ENCODE peak calls at places on chromosomes 3 and 15, in seven cellular contexts. N is HCT116, I is A673, U is retinal pigment epithelial cell, Z is right atrium auricular region, M is choroid plexus epithelial cell, Y is IMR-90. X is an unnamed sample.

GRCh38 chr3:172760406-172760805 is 9.9 kb downstream of the ECT2 start:
- DNase-seq in N (no peak), I (no peak), U (no peak), Z (no peak), M (peak; percentile 87), Y (peak; percentile 66), X (no peak)

GRCh38 chr3:177523991-177524438 is 326.7 kb upstream of the TBL1XR1 start:
- DNase-seq in N (no peak), I (no peak), U (no peak), Z (no peak), M (peak; percentile 59), Y (peak; percentile 74), X (no peak)

GRCh38 chr3:103909395-103909794 is 1457.3 kb upstream of the ALCAM start:
- DNase-seq in N (no peak), I (no peak), U (no peak), Z (no peak), M (no peak), Y (no peak), X (no peak)

GRCh38 chr15:64686130-64686735 is 89.2 kb downstream of the RBPMS2 start:
- DNase-seq in N (peak; percentile 19), I (peak; percentile 66), U (no peak), Z (no peak), M (peak; percentile 79), Y (peak; percentile 63), X (no peak)

GRCh38 chr15:34654625-34655024 is 71.2 kb upstream of the GOLGA8B start:
- DNase-seq in N (no peak), I (no peak), U (no peak), Z (no peak), M (no peak), Y (no peak), X (no peak)

GRCh38 chr15:69467636-69468035 is 15.0 kb downstream of the RPLP1 start:
- DNase-seq in N (no peak), I (no peak), U (no peak), Z (peak; percentile 53), M (no peak), Y (no peak), X (no peak)

GRCh38 chr3:128616516-128617269 is 33.9 kb downstream of the RPN1 start:
- DNase-seq in N (no peak), I (no peak), U (no peak), Z (no peak), M (no peak), Y (no peak), X (no peak)

GRCh38 chr15:54816406-54816805 is 380.3 kb downstream of the RSL24D1 start:
- DNase-seq in N (no peak), I (no peak), U (no peak), Z (no peak), M (no peak), Y (no peak), X (no peak)

GRCh38 chr15:96703087-96703486 is 372.6 kb downstream of the NR2F2 start:
- DNase-seq in N (no peak), I (no peak), U (no peak), Z (no peak), M (no peak), Y (no peak), X (no peak)

GRCh38 chr3:13177236-13177635 is 104.0 kb upstream of the IQSEC1 start:
- DNase-seq in N (no peak), I (no peak), U (no peak), Z (no peak), M (no peak), Y (no peak), X (no peak)

GRCh38 chr3:13539671-13540070 is 9.3 kb upstream of the FBLN2 start:
- DNase-seq in N (no peak), I (no peak), U (no peak), Z (no peak), M (peak; percentile 29), Y (peak; percentile 50), X (no peak)

GRCh38 chr3:65483475-65483874 is 555.2 kb downstream of the MAGI1 start:
- DNase-seq in N (no peak), I (no peak), U (no peak), Z (peak; percentile 65), M (peak; percentile 53), Y (no peak), X (no peak)

GRCh38 chr3:42179110-42179725 is 86.8 kb downstream of the CCK start:
- DNase-seq in N (peak; percentile 85), I (peak; percentile 77), U (peak; percentile 62), Z (peak; percentile 73), M (peak; percentile 93), Y (peak; percentile 93), X (no peak)

GRCh38 chr3:23303601-23304217 is 100.6 kb downstream of the UBE2E2 start:
- DNase-seq in N (no peak), I (no peak), U (no peak), Z (no peak), M (no peak), Y (no peak), X (no peak)

GRCh38 chr3:82100378-82100777 is 338.9 kb upstream of the GBE1 start:
- DNase-seq in N (no peak), I (no peak), U (peak; percentile 82), Z (no peak), M (no peak), Y (peak; percentile 2), X (no peak)

GRCh38 chr3:195096053-195096452 is 174.9 kb downstream of the XXYLT1 start:
- DNase-seq in N (no peak), I (no peak), U (no peak), Z (no peak), M (no peak), Y (no peak), X (no peak)

GRCh38 chr3:114435733-114436132 is 141.9 kb downstream of the TIGIT start:
- DNase-seq in N (no peak), I (peak; percentile 46), U (no peak), Z (no peak), M (peak; percentile 66), Y (peak; percentile 51), X (no peak)

GRCh38 chr3:38588995-38589937 is 60.2 kb downstream of the SCN5A start:
- DNase-seq in N (no peak), I (no peak), U (no peak), Z (peak; percentile 38), M (no peak), Y (no peak), X (peak; percentile 3)

GRCh38 chr3:63661242-63661641 is 8.8 kb downstream of the SNTN start:
- DNase-seq in N (no peak), I (peak; percentile 23), U (no peak), Z (no peak), M (peak; percentile 35), Y (no peak), X (no peak)

GRCh38 chr3:106514431-106514830 is 645.6 kb upstream of the CBLB start:
- DNase-seq in N (no peak), I (peak; percentile 46), U (no peak), Z (no peak), M (no peak), Y (no peak), X (no peak)

GRCh38 chr3:191882289-191882688 is 421.3 kb downstream of the PYDC2 start:
- DNase-seq in N (no peak), I (no peak), U (peak; percentile 61), Z (no peak), M (peak; percentile 4), Y (no peak), X (no peak)

DNA sequence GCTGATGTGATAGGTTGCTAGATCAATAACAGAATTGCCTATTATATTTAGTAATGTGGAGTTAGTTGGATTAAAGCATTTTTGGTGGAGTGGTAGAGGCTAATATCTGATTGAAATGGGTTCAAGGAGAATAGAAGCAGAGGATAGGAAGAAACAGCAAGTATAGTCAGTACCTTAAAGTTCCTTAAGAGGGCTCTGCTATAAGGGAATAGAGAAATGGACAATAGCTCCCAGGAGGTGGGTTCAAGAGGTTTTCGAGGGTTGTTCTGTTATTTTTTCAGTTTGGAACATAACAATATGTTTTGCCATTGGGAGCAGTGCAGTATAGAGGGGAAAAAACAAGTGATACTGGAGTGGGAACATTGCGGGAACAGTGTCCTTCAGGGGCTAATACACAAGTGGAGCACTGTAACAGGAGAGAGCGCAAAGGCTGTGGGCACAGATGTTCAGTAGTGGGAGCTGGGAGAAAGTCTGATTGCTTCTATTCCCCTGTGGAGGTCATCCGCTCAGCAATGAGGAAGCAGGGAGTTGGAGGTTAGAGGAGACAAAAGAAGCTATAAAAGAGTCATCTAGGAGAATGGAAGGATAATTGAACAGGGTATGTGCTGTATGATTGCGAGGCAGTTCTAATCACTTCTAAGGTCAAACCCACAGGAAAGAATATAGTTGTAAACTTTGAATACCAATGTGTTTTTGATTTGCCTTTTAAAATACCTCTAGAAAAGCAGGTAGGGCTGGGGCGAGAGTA is 3.3 kb downstream of the MRPS11 start:
- DNase-seq in N (no peak), I (no peak), U (no peak), Z (no peak), M (no peak), Y (no peak), X (no peak)
- TF ChIP-seq CTCF in N (peak; percentile 10), I (peak; percentile 10), U (peak; percentile 9), Z (no peak), M (peak; percentile 32), Y (no peak), X (no peak)

GRCh38 chr15:56600380-56600779 is 132.9 kb downstream of the ZNF280D start:
- DNase-seq in N (no peak), I (no peak), U (no peak), Z (no peak), M (no peak), Y (no peak), X (no peak)
- TF ChIP-seq CTCF in N (no peak), I (no peak), U (no peak), Z (no peak), M (no peak), Y (no peak), X (no peak)

GRCh38 chr15:78415284-78415683 is 22.7 kb upstream of the IREB2 start:
- DNase-seq in N (peak; percentile 28), I (peak; percentile 59), U (no peak), Z (no peak), M (peak; percentile 67), Y (no peak), X (no peak)
- TF ChIP-seq CTCF in N (peak; percentile 24), I (peak; percentile 57), U (peak; percentile 60), Z (no peak), M (peak; percentile 66), Y (peak; percentile 38), X (no peak)

GRCh38 chr3:125051715-125052581 is 3.8 kb downstream of the HEG1 start:
- DNase-seq in N (no peak), I (peak; percentile 91), U (no peak), Z (peak; percentile 87), M (peak; percentile 78), Y (peak; percentile 91), X (peak; percentile 28)

GRCh38 chr3:125055165-125055912 is 458 bp downstream of the HEG1 start:
- DNase-seq in N (no peak), I (peak; percentile 46), U (no peak), Z (no peak), M (no peak), Y (peak; percentile 20), X (peak; percentile 28)

GRCh38 chr3:125054436-125055164 is 1.2 kb downstream of the HEG1 start:
- DNase-seq in N (no peak), I (peak; percentile 63), U (no peak), Z (no peak), M (peak; percentile 71), Y (peak; percentile 68), X (no peak)

GRCh38 chr3:125052671-125053303 is 3.0 kb downstream of the HEG1 start:
- DNase-seq in N (no peak), I (peak; percentile 81), U (no peak), Z (no peak), M (peak; percentile 84), Y (peak; percentile 92), X (no peak)

DNA sequence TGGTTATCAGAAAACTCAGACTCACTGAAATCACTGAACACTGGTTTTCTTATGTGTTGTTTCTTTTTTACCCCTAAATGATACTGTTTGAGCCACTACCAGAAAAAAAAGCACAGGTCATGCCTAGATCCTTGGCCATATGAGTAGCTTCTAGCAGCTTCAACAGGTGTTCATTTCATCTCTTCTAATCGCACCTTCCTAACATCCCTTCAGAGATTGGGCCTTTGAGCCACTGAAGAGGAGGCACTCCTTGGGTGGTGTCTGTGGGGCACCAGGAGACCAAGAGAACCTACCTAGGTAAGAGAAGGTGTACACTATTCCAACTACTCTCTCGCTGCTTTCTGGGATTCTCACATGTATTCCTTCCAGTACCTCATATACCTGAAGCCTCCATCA is 2.5 kb downstream of the HEG1 start:
- DNase-seq in N (no peak), I (no peak), U (no peak), Z (no peak), M (no peak), Y (no peak), X (no peak)
- TF ChIP-seq CTCF in N (no peak), I (no peak), U (no peak), Z (no peak), M (no peak), Y (no peak), X (no peak)

X was measured in activated B cell treated with CpG ODN at 0.5 μM for 24 hours.